ENCODE peak calls at places on chromosomes 6 and 20, in seven cellular contexts. B, S, L, V, A, R and H are unnamed samples.

GRCh38 chr6:3277251-3277650 is 18.5 kb downstream of the PSMG4 start:
- DNase-seq in B (no peak), S (no peak), L (no peak), V (no peak), A (no peak), R (no peak), H (no peak)

GRCh38 chr20:8757146-8757545 is 311.7 kb upstream of the PLCB4 start:
- DNase-seq in B (no peak), S (no peak), L (no peak), V (peak), A (no peak), R (peak), H (no peak)

GRCh38 chr20:49775229-49775693 is 37.4 kb upstream of the SLC9A8 start:
- DNase-seq in B (no peak), S (no peak), L (peak), V (peak), A (peak), R (peak), H (no peak)

GRCh38 chr6:15499125-15499524 is 163.7 kb downstream of the DTNBP1 start:
- DNase-seq in B (no peak), S (no peak), L (no peak), V (no peak), A (no peak), R (no peak), H (peak)

GRCh38 chr6:152474341-152474740 is 162.8 kb downstream of the SYNE1 start:
- DNase-seq in B (no peak), S (no peak), L (no peak), V (peak), A (no peak), R (no peak), H (no peak)

GRCh38 chr6:159378361-159378760 is 209.2 kb downstream of the FNDC1 start:
- DNase-seq in B (no peak), S (no peak), L (no peak), V (no peak), A (no peak), R (peak), H (no peak)

GRCh38 chr6:84967389-84967788 is 203.0 kb upstream of the TBX18 start:
- DNase-seq in B (no peak), S (peak), L (no peak), V (peak), A (no peak), R (peak), H (no peak)

GRCh38 chr6:93566285-93566684 is 146.9 kb upstream of the EPHA7 start:
- DNase-seq in B (no peak), S (no peak), L (no peak), V (no peak), A (no peak), R (no peak), H (no peak)

GRCh38 chr6:53103993-53104675 is 38.9 kb downstream of the FBXO9 start:
- DNase-seq in B (no peak), S (no peak), L (no peak), V (no peak), A (no peak), R (peak), H (no peak)